ENCODE peak calls at places on chromosomes 16 and 17, in seven cellular contexts. A, P, D, U, S, N and F are unnamed samples.

GRCh38 chr17:29835438-29836351 is 94.3 kb downstream of the SSH2 start:
- ATAC-seq in A (peak; percentile 90), P (no peak), D (no peak), U (peak; percentile 84), S (peak; percentile 84), N (no peak), F (peak; percentile 65)

GRCh38 chr17:27810211-27810901 is 10.0 kb upstream of the NOS2 start:
- ATAC-seq in A (peak; percentile 28), P (no peak), D (no peak), U (no peak), S (no peak), N (no peak), F (no peak)

GRCh38 chr17:68599873-68600122 is 1.4 kb downstream of the FAM20A start:
- ATAC-seq in A (no peak), P (no peak), D (no peak), U (no peak), S (peak; percentile 7), N (peak; percentile 8), F (no peak)

GRCh38 chr16:30335598-30336474 is 19.3 kb downstream of the CD2BP2 start:
- ATAC-seq in A (peak; percentile 10), P (no peak), D (peak; percentile 30), U (peak; percentile 2), S (peak; percentile 5), N (peak; percentile 5), F (peak; percentile 35)

GRCh38 chr16:1117926-1118325 is 21.9 kb upstream of the C1QTNF8 start:
- ATAC-seq in A (no peak), P (no peak), D (no peak), U (no peak), S (no peak), N (no peak), F (no peak)

GRCh38 chr16:57023541-57024249 is 34.3 kb downstream of the NLRC5 start:
- ATAC-seq in A (peak; percentile 35), P (no peak), D (no peak), U (no peak), S (no peak), N (no peak), F (no peak)

GRCh38 chr16:2979669-2980226 is 498 bp downstream of the PKMYT1 start:
- ATAC-seq in A (peak; percentile 5), P (no peak), D (peak; percentile 10), U (no peak), S (no peak), N (no peak), F (peak; percentile 3)

GRCh38 chr17:948284-948852 is 31.2 kb downstream of the NXN start:
- ATAC-seq in A (no peak), P (no peak), D (no peak), U (no peak), S (no peak), N (no peak), F (peak; percentile 64)

GRCh38 chr17:36498155-36498554 is 11.7 kb downstream of the ZNHIT3 start:
- ATAC-seq in A (no peak), P (no peak), D (no peak), U (no peak), S (no peak), N (no peak), F (no peak)

GRCh38 chr16:87834668-87835473 is 34.4 kb downstream of the SLC7A5 start:
- ATAC-seq in A (peak; percentile 9), P (no peak), D (no peak), U (no peak), S (no peak), N (no peak), F (peak; percentile 41)

GRCh38 chr16:75402821-75403475 is 30.4 kb downstream of the CFDP1 start:
- ATAC-seq in A (peak; percentile 43), P (peak; percentile 50), D (peak; percentile 29), U (no peak), S (peak; percentile 76), N (peak; percentile 56), F (peak; percentile 48)

GRCh38 chr16:3992297-3993051 is 112.0 kb upstream of the CREBBP start:
- ATAC-seq in A (no peak), P (no peak), D (no peak), U (peak; percentile 32), S (no peak), N (no peak), F (no peak)

GRCh38 chr17:39937462-39937861 is 9.9 kb downstream of the LRRC3C start:
- ATAC-seq in A (no peak), P (no peak), D (no peak), U (no peak), S (no peak), N (no peak), F (no peak)

GRCh38 chr17:13311301-13311700 is 290.4 kb downstream of the HS3ST3A1 start:
- ATAC-seq in A (no peak), P (no peak), D (no peak), U (no peak), S (no peak), N (no peak), F (no peak)

GRCh38 chr16:82755570-82756282 is 129.0 kb downstream of the CDH13 start:
- ATAC-seq in A (no peak), P (no peak), D (no peak), U (no peak), S (no peak), N (no peak), F (no peak)

GRCh38 chr17:82517230-82517865 is 2.2 kb upstream of the FOXK2 start:
- ATAC-seq in A (no peak), P (no peak), D (no peak), U (no peak), S (no peak), N (no peak), F (peak; percentile 1)

GRCh38 chr16:75044800-75045361 is 46.1 kb downstream of the ZNRF1 start:
- ATAC-seq in A (peak; percentile 22), P (no peak), D (no peak), U (peak; percentile 86), S (peak; percentile 88), N (peak; percentile 38), F (peak; percentile 43)

GRCh38 chr16:86069736-86070298 is 170.9 kb downstream of the IRF8 start:
- ATAC-seq in A (no peak), P (no peak), D (no peak), U (no peak), S (no peak), N (no peak), F (no peak)

GRCh38 chr17:34733351-34733750 is 154.0 kb downstream of the TMEM132E start:
- ATAC-seq in A (no peak), P (no peak), D (no peak), U (no peak), S (no peak), N (no peak), F (no peak)

GRCh38 chr17:6166492-6167179 is 96.5 kb downstream of the WSCD1 start:
- ATAC-seq in A (no peak), P (no peak), D (no peak), U (peak; percentile 8), S (no peak), N (no peak), F (no peak)

GRCh38 chr16:77738706-77739105 is 16.4 kb downstream of the NUDT7 start:
- ATAC-seq in A (no peak), P (no peak), D (no peak), U (no peak), S (no peak), N (no peak), F (no peak)

GRCh38 chr17:46841561-46842379 is 9.6 kb upstream of the WNT9B start:
- ATAC-seq in A (peak; percentile 67), P (peak; percentile 21), D (peak; percentile 81), U (peak; percentile 85), S (peak; percentile 89), N (peak; percentile 72), F (peak; percentile 71)

GRCh38 chr16:860891-861290 is 60.4 kb upstream of the GNG13 start:
- ATAC-seq in A (no peak), P (no peak), D (no peak), U (no peak), S (no peak), N (no peak), F (no peak)

GRCh38 chr17:17380156-17380925 is 77.2 kb downstream of the NT5M start:
- ATAC-seq in A (no peak), P (no peak), D (no peak), U (no peak), S (no peak), N (no peak), F (no peak)

GRCh38 chr17:66494023-66494803 is 191.8 kb downstream of the PRKCA start:
- ATAC-seq in A (no peak), P (no peak), D (peak; percentile 100), U (peak; percentile 39), S (peak; percentile 66), N (no peak), F (peak; percentile 48)

GRCh38 chr16:21997693-21998480 is 3.0 kb downstream of the PDZD9 start:
- ATAC-seq in A (peak; percentile 51), P (no peak), D (no peak), U (no peak), S (no peak), N (no peak), F (no peak)

GRCh38 chr17:79843917-79844815 is 4.9 kb upstream of the CBX4 start:
- ATAC-seq in A (peak; percentile 52), P (no peak), D (peak; percentile 54), U (peak; percentile 62), S (peak; percentile 64), N (peak; percentile 55), F (peak; percentile 3)

GRCh38 chr16:83040174-83040573 is 413.4 kb downstream of the CDH13 start:
- ATAC-seq in A (no peak), P (no peak), D (no peak), U (no peak), S (no peak), N (no peak), F (no peak)

GRCh38 chr17:79324219-79324618 is 249.6 kb downstream of the ENGASE start:
- ATAC-seq in A (no peak), P (no peak), D (no peak), U (no peak), S (no peak), N (no peak), F (no peak)

GRCh38 chr17:75153854-75154194 is 488 bp downstream of the JPT1 start:
- ATAC-seq in A (peak; percentile 33), P (no peak), D (peak; percentile 11), U (peak; percentile 7), S (peak; percentile 2), N (peak; percentile 4), F (peak; percentile 14)

GRCh38 chr16:24834459-24835335 is 11.1 kb upstream of the SLC5A11 start:
- ATAC-seq in A (peak; percentile 94), P (no peak), D (peak; percentile 93), U (peak; percentile 65), S (peak; percentile 76), N (no peak), F (peak; percentile 77)